ENCODE peak calls at places on chromosome 16, in four cellular contexts. F is IMR-90, G is H9, O is mesenchymal stem cell. U is an unnamed sample.

GRCh38 chr16:84041881-84042280 is 714 bp downstream of the SLC38A8 start:
- DNase-seq in F (no peak), G (no peak), O (no peak), U (no peak)

GRCh38 chr16:70252355-70252988 is 732 bp upstream of the EXOSC6 start:
- DNase-seq in F (peak), G (peak), O (peak), U (peak)

GRCh38 chr16:64983983-64984382 is 137.9 kb downstream of the CDH11 start:
- DNase-seq in F (peak), G (peak), O (peak), U (peak)

GRCh38 chr16:27703545-27703944 is 153.6 kb downstream of the KATNIP start:
- DNase-seq in F (peak), G (no peak), O (peak), U (no peak)

GRCh38 chr16:53892155-53892554 is 188.2 kb downstream of the FTO start:
- DNase-seq in F (peak), G (peak), O (peak), U (peak)

GRCh38 chr16:68508013-68508412 is 31.1 kb upstream of the ZFP90 start:
- DNase-seq in F (no peak), G (no peak), O (no peak), U (no peak)

GRCh38 chr16:29765167-29766032 is 12.7 kb upstream of the ZG16 start:
- DNase-seq in F (no peak), G (no peak), O (no peak), U (no peak)

GRCh38 chr16:23952128-23953041 is 116.6 kb downstream of the PRKCB start:
- DNase-seq in F (peak), G (no peak), O (no peak), U (peak)

GRCh38 chr16:26672206-26672605 is 394.5 kb upstream of the C16orf82 start:
- DNase-seq in F (no peak), G (no peak), O (no peak), U (no peak)

GRCh38 chr16:82832861-82833260 is 206.1 kb downstream of the CDH13 start:
- DNase-seq in F (peak), G (no peak), O (peak), U (no peak)

GRCh38 chr16:77555781-77556180 is 120.9 kb upstream of the ADAMTS18 start:
- DNase-seq in F (no peak), G (no peak), O (no peak), U (peak)

GRCh38 chr16:6852643-6853042 is 480.0 kb upstream of the RBFOX1 start:
- DNase-seq in F (no peak), G (no peak), O (no peak), U (no peak)

GRCh38 chr16:17171250-17172143 is 299.3 kb downstream of the XYLT1 start:
- DNase-seq in F (no peak), G (no peak), O (no peak), U (no peak)

GRCh38 chr16:89407282-89407924 is 83.0 kb downstream of the ANKRD11 start:
- DNase-seq in F (no peak), G (no peak), O (no peak), U (no peak)

GRCh38 chr16:78324649-78325274 is 225.3 kb downstream of the WWOX start:
- DNase-seq in F (no peak), G (peak), O (no peak), U (no peak)

GRCh38 chr16:51538707-51539604 is 387.9 kb upstream of the SALL1 start:
- DNase-seq in F (peak), G (no peak), O (peak), U (no peak)

GRCh38 chr16:9929836-9930235 is 252.4 kb downstream of the GRIN2A start:
- DNase-seq in F (no peak), G (no peak), O (no peak), U (no peak)

GRCh38 chr16:27230562-27230991 is 27.3 kb downstream of the KDM8 start:
- DNase-seq in F (no peak), G (no peak), O (no peak), U (no peak)

GRCh38 chr16:13829712-13830304 is 90.1 kb upstream of the ERCC4 start:
- DNase-seq in F (no peak), G (no peak), O (no peak), U (no peak)

GRCh38 chr16:23286131-23286532 is 16.0 kb upstream of the SCNN1B start:
- DNase-seq in F (peak), G (no peak), O (no peak), U (no peak)

GRCh38 chr16:71409038-71409775 is 32.6 kb downstream of the TLE7 start:
- DNase-seq in F (no peak), G (no peak), O (no peak), U (no peak)

GRCh38 chr16:78553268-78554044 is 454.0 kb downstream of the WWOX start:
- DNase-seq in F (no peak), G (peak), O (no peak), U (no peak)

GRCh38 chr16:82990155-82990554 is 363.4 kb downstream of the CDH13 start:
- DNase-seq in F (peak), G (no peak), O (peak), U (no peak)

DNA sequence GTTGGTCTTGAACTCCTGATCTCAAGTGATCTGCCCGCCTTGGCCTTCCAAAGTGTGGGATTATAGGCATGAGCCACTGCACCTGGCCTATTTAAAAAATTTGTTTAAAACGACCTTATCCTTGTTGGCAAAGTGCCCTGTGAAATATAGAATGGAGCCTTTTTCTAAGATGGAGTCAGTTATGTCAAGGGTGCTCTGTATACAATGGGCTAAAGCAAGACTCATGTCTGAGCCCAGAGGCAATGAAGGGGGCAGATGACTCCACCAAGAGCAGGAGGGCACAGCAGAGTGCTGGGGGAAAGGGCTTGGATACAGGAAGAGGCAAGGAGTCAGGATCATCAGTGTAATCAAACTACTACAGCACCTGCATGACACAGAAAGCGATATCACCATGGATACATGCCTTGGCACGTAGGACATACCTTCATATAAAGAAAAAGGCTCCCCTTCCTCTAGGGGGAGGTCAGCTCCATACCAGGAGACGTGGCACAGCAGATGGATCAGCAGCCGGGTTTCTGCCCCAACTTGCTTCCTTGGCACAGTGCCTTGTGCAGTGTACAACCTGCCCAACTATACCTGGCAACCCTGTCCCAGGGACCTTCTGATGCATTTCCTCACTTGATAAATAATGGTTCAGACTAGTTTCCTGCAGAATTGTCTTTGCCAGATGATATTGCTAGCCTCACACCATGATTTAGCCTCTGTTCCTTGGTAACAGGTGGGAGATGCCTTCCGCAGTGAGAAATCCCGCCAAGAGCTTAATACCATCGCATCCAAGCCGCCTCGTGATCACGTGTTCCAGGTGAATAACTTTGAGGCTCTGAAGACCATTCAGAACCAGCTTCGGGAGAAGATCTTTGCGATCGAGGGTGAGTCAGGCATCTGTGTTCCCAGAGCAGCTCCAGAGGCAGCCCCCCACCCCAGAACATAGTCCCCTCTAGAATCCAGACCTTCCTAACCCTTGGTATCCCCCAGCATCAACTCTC is 15.3 kb downstream of the ITGAM start:
- DNase-seq in F (no peak), G (peak), O (no peak), U (no peak)
- H2BK15ac ChIP-seq in F (no peak), G (no peak), O (no peak), U (peak)

GRCh38 chr16:85080923-85081498 is 31.3 kb downstream of the CIBAR2 start:
- DNase-seq in F (no peak), G (no peak), O (peak), U (no peak)
- H4K91ac ChIP-seq in F (no peak), G (no peak), O (no peak), U (no peak)

GRCh38 chr16:49919327-49919726 is 63.4 kb upstream of the ZNF423 start:
- DNase-seq in F (no peak), G (no peak), O (no peak), U (no peak)

GRCh38 chr16:49921106-49921505 is 65.2 kb upstream of the ZNF423 start:
- DNase-seq in F (no peak), G (no peak), O (no peak), U (no peak)

GRCh38 chr16:49921791-49922456 is 66.0 kb upstream of the ZNF423 start:
- DNase-seq in F (peak), G (peak), O (peak), U (peak)

GRCh38 chr16:49918257-49918656 is 62.3 kb upstream of the ZNF423 start:
- DNase-seq in F (no peak), G (peak), O (no peak), U (no peak)

DNA sequence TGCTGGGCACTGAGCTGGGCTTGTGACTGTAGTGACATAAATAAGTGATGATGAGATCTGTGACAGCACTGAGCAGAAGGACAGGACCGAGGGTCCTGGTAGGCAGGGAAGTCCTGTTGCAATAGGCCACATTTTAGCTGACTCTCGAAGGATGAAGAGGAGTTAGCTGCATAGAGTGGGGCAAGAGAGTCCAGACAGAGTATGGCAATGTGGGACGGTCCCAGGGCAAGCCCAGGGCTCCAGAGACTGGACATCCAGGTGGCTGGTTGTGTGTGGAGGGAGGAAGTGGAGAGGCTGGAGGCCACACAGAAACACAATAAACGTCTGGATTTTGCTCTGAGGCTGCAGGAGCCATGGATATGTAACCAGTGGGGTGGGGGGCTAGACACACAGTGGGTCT is 64.5 kb upstream of the ZNF423 start:
- DNase-seq in F (no peak), G (no peak), O (no peak), U (no peak)
- H2BK15ac ChIP-seq in F (no peak), G (no peak), O (no peak), U (peak)

GRCh38 chr16:86300746-86301480 is 209.4 kb upstream of the FOXF1 start:
- DNase-seq in F (peak), G (no peak), O (peak), U (no peak)

GRCh38 chr16:86302710-86303109 is 207.6 kb upstream of the FOXF1 start:
- DNase-seq in F (no peak), G (no peak), O (no peak), U (no peak)

GRCh38 chr16:86298166-86299131 is 211.9 kb upstream of the FOXF1 start:
- DNase-seq in F (peak), G (no peak), O (peak), U (no peak)

GRCh38 chr16:86297391-86297790 is 212.9 kb upstream of the FOXF1 start:
- DNase-seq in F (peak), G (no peak), O (peak), U (no peak)

GRCh38 chr16:86299882-86300490 is 210.3 kb upstream of the FOXF1 start:
- DNase-seq in F (no peak), G (no peak), O (peak), U (no peak)
- H4K91ac ChIP-seq in F (peak), G (no peak), O (peak), U (no peak)

GRCh38 chr16:2024026-2024425 is 2.7 kb upstream of the NHERF2 start:
- DNase-seq in F (no peak), G (no peak), O (no peak), U (no peak)

GRCh38 chr16:2026461-2027023 is at the start of gene NHERF2:
- DNase-seq in F (no peak), G (no peak), O (peak), U (no peak)

GRCh38 chr16:2023098-2023925 is 3.4 kb upstream of the NHERF2 start:
- DNase-seq in F (peak), G (peak), O (peak), U (peak)

GRCh38 chr16:2025878-2026460 is 733 bp upstream of the NHERF2 start:
- DNase-seq in F (no peak), G (no peak), O (no peak), U (no peak)

GRCh38 chr16:2025251-2025650 is 1.5 kb upstream of the NHERF2 start:
- DNase-seq in F (no peak), G (no peak), O (no peak), U (no peak)
- H2BK15ac ChIP-seq in F (no peak), G (no peak), O (no peak), U (peak)

DNA sequence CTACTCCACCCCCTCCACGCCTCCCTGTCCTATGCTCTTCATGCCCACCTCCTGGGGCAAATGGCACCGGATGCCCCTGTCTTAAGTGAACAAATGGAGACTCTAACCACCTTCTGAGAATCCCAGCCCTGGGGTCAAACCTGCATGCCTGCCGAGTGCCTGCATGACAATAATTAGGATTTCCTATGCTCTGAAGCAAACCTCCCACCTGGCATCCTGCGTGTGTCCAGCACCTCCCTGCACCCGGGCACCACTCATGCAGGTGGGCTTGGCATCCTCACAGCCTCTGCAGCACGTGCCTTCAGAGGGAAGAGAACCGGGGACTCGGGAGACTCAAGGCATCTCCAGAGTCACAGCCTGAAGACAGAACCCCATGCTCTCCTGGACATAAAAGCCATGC is 11.2 kb upstream of the KIFC3 start:
- DNase-seq in F (no peak), G (no peak), O (no peak), U (no peak)
- H4K91ac ChIP-seq in F (no peak), G (no peak), O (no peak), U (no peak)

GRCh38 chr16:88381820-88382451 is 823 bp upstream of the ZNF469 start:
- DNase-seq in F (no peak), G (peak), O (no peak), U (no peak)
- H2BK15ac ChIP-seq in F (peak), G (no peak), O (no peak), U (no peak)

GRCh38 chr16:67428146-67428731 is 2.7 kb upstream of the HSD11B2 start:
- DNase-seq in F (peak), G (peak), O (peak), U (peak)
- H4K91ac ChIP-seq in F (no peak), G (no peak), O (no peak), U (no peak)

DNA sequence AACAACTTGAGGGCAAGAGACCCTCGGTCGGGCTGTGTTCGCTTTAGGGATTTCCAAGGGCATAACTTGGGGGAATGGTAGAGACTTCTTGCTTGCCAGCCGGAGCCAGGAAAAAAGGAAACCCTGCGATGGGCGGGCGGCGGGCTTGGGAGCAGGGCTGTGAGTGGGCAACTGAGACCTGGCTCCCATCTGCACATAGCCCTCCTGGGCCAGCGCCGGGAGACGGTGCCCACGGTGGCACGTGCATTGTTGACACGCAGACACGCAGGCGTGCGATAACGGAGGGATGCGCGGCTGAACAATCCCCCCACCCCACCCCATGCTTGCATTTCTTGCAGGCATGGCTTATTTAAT is 17.0 kb upstream of the ZFHX3 start:
- DNase-seq in F (no peak), G (peak), O (no peak), U (peak)
- H2BK15ac ChIP-seq in F (peak), G (no peak), O (peak), U (no peak)

DNA sequence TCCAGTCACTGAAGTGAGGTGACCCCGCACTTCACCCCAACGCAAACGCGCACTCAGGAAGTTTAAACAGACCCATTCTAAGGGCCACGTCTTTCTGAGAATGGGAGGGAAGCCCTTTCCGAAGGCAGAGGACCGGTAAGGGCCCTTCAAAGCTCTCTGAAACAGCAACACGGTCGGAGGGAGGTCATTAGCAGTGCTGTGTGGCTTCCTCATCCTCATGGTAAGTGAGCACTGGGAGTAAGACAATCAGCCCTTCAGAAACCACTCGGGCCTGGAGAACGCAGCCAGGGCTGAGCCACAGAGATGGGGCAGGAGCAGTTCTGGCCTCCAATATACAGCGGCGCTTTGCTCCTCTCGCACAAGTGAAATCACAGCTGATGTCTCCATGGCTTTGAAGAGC is 23.7 kb downstream of the SRL start:
- DNase-seq in F (no peak), G (no peak), O (no peak), U (no peak)
- H4K91ac ChIP-seq in F (peak), G (no peak), O (no peak), U (no peak)